ENCODE peak calls at places on chromosomes 1 and 21, in six cellular contexts. J is HepG2, R is GM12878, Z is A549, F is K562, N is upper lobe of left lung. D is an unnamed sample.

GRCh38 chr1:99852648-99853047 is 2.5 kb downstream of the AGL start:
- ATAC-seq in J (no peak), R (no peak), Z (no peak), F (no peak), N (no peak), D (no peak)

GRCh38 chr1:31214316-31215082 is 25.2 kb downstream of the NKAIN1 start:
- ATAC-seq in J (peak), R (no peak), Z (no peak), F (peak), N (no peak), D (no peak)

GRCh38 chr1:153217212-153217611 is at the start of gene PRR9:
- ATAC-seq in J (no peak), R (no peak), Z (no peak), F (no peak), N (no peak), D (no peak)

GRCh38 chr1:2455757-2456156 is 20.3 kb upstream of the PLCH2 start:
- ATAC-seq in J (no peak), R (no peak), Z (no peak), F (no peak), N (no peak), D (no peak)

GRCh38 chr21:38679531-38679930 is 126.2 kb upstream of the ETS2 start:
- ATAC-seq in J (no peak), R (peak), Z (no peak), F (no peak), N (no peak), D (no peak)

GRCh38 chr1:102191723-102192122 is 195.0 kb upstream of the OLFM3 start:
- ATAC-seq in J (peak), R (peak), Z (no peak), F (no peak), N (peak), D (no peak)

GRCh38 chr1:63920154-63921117 is 146.6 kb downstream of the ROR1 start:
- ATAC-seq in J (peak), R (no peak), Z (peak), F (no peak), N (peak), D (no peak)

GRCh38 chr21:46626536-46627302 is 8.8 kb upstream of the PRMT2 start:
- ATAC-seq in J (peak), R (no peak), Z (no peak), F (peak), N (no peak), D (no peak)

GRCh38 chr1:78339490-78339889 is 151.3 kb upstream of the PTGFR start:
- ATAC-seq in J (no peak), R (no peak), Z (no peak), F (no peak), N (no peak), D (no peak)

GRCh38 chr21:10272216-10272615 is 249.2 kb upstream of the TPTE start:
- ATAC-seq in J (no peak), R (no peak), Z (no peak), F (no peak), N (no peak), D (no peak)

GRCh38 chr1:246526915-246527314 is 19.8 kb upstream of the SMYD3 start:
- ATAC-seq in J (peak), R (no peak), Z (no peak), F (peak), N (no peak), D (no peak)

GRCh38 chr1:8184301-8184700 is 133.6 kb upstream of the SLC45A1 start:
- ATAC-seq in J (peak), R (peak), Z (no peak), F (peak), N (no peak), D (peak)

GRCh38 chr1:197145451-197146029 is 929 bp downstream of the ASPM start:
- ATAC-seq in J (no peak), R (no peak), Z (no peak), F (peak), N (no peak), D (no peak)

GRCh38 chr1:61448017-61448383 is 276.9 kb downstream of the TM2D1 start:
- ATAC-seq in J (no peak), R (no peak), Z (no peak), F (no peak), N (no peak), D (no peak)

GRCh38 chr1:150809651-150810050 is 1.6 kb upstream of the CTSK start:
- ATAC-seq in J (no peak), R (no peak), Z (no peak), F (no peak), N (no peak), D (no peak)

GRCh38 chr1:150807674-150808073 is 386 bp downstream of the CTSK start:
- ATAC-seq in J (no peak), R (no peak), Z (no peak), F (no peak), N (no peak), D (no peak)

GRCh38 chr1:150808851-150809250 is 791 bp upstream of the CTSK start:
- ATAC-seq in J (no peak), R (no peak), Z (no peak), F (no peak), N (no peak), D (peak)

GRCh38 chr1:150807257-150807637 is 813 bp downstream of the CTSK start:
- ATAC-seq in J (no peak), R (no peak), Z (no peak), F (no peak), N (no peak), D (no peak)

GRCh38 chr1:150808134-150808533 is at the start of gene CTSK:
- ATAC-seq in J (no peak), R (no peak), Z (no peak), F (no peak), N (no peak), D (peak)
- TF ChIP-seq POLR2A in J (no peak), R (no peak), Z (no peak), F (no peak), N (no peak), D (no peak)

GRCh38 chr1:117561551-117561950 is 44.3 kb upstream of the TENT5C start:
- ATAC-seq in J (no peak), R (no peak), Z (no peak), F (no peak), N (no peak), D (no peak)

GRCh38 chr1:117559139-117559538 is 46.7 kb upstream of the TENT5C start:
- ATAC-seq in J (no peak), R (no peak), Z (no peak), F (no peak), N (no peak), D (no peak)

GRCh38 chr1:117562581-117563491 is 43.0 kb upstream of the TENT5C start:
- ATAC-seq in J (no peak), R (no peak), Z (no peak), F (no peak), N (peak), D (no peak)

GRCh38 chr1:117559985-117560384 is 45.9 kb upstream of the TENT5C start:
- ATAC-seq in J (no peak), R (no peak), Z (no peak), F (peak), N (no peak), D (no peak)

DNA sequence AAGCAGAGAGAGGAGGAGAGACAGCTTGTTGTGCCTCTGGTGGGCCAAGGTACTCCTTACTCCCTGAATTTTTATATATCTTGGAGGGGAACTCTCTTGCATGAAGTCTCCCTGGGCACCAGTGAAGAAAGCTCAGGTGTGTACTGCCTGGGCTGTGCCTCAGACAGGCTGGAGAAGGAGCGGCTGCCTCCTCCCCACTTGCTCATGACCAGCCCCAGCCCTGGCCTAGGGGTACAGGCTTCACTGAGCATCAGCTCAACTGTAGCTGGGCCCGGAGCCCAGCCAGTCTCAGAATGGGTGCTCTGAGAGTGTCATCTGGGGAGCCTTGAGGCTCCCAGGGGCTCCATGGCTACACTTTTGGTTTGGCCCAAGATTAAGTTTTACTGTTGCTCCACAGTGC is 44.8 kb upstream of the TENT5C start:
- ATAC-seq in J (no peak), R (no peak), Z (no peak), F (no peak), N (no peak), D (no peak)
- H3K4me3 ChIP-seq in J (no peak), R (no peak), Z (no peak), F (no peak), N (no peak), D (no peak)

DNA sequence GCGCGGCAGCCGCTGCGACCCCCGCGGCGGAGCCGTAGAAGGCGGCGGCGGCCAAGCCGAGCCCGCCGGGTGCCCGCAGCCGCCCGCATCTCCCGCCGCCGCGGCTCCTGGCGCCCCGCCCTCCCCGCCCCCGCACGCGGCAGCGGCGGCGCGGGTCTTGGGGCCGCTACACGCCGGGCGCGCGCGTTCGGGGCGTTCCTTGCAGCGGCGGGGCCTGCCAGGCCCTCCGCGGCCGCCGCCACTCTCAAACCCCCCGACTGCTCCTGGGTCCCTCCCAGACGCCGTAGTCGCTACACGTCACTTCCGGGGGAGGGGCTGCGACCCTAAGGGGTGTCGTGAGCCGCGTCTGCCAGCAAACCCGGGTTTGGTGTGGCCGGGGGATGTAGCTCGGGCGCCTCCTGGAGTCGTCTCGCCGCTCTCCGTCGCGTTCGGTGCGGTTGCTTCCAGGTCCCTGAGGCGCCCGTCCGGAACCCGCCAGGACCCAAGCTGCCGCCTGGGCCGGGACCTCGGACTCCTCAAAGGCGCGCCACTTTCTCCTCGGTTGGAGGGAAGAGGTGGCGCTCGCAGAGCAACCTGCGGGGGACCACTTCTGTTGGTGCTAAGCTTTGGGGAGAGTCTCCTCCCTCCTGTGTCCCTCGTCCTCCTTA is at the start of gene ELK4:
- ATAC-seq in J (peak), R (peak), Z (peak), F (peak), N (peak), D (peak)
- TF ChIP-seq EP300 in J (no peak), R (no peak), Z (no peak), F (peak), N (no peak), D (no peak)

GRCh38 chr1:65254320-65255087 is 54.8 kb upstream of the DNAJC6 start:
- ATAC-seq in J (peak), R (peak), Z (peak), F (peak), N (peak), D (peak)
- TF ChIP-seq POLR2A in J (peak), R (peak), Z (peak), F (no peak), N (no peak), D (no peak)

DNA sequence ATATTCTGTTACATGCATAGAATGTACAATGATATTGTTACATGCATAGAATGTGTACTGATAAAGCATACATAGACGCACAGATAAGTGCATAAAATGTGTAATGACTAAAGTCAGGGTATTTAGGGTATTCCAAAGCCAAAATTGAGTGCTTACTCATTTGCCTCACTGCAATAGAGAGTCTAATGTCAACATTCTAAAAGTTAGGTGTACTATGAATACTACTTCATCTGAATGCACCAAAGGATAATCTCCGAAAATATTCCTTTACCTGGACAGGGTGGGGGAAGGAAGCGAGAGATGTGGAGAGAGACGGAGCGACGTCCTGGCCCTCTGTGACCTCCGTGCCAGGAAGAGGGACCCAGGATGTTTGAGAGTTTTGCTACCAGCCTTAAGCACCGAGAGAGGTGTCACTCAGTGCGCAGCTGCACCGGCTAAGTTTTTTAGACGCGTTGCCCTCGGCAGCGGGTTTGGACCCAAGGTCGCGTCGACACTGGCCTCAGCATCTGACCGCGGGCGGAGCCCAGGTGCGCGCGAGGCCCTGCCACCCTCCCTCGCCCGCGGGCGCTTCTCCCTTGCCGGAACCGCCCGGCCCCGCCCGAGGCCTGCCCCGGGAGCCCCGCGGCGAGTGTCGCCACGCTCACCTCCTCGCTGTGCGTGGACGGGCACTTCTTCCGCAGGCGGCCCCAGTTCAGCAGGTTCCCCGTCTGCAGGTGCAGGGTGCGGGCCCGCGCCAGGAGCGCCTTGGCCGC is 660 bp downstream of the GCLM start:
- ATAC-seq in J (peak), R (peak), Z (peak), F (peak), N (peak), D (peak)
- H3K4me3 ChIP-seq in J (peak), R (peak), Z (peak), F (peak), N (peak), D (peak)

DNA sequence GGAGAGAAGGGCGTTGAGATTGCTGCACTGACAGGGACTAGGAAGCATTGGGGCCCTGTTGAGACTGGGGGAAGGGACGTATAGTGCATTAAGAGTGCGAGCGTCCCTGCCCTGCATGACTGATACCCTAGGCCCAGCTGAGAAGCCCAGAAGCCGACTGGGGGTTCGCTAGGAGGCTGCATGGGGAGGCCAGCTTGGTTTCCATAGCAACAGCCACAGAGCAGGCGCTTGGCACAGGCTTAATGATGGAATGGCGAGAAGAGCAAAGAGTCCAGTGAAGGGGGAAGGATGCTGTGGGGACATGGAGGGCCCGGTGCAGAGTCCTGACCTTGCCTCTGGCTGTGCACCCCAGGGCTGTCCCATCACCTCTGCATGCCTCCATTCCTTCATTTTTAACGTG is 15.0 kb upstream of the KIF21B start:
- ATAC-seq in J (no peak), R (no peak), Z (no peak), F (no peak), N (no peak), D (no peak)
- TF ChIP-seq EP300 in J (no peak), R (no peak), Z (no peak), F (no peak), N (no peak), D (no peak)